ENCODE peak calls at places on chromosomes 16 and 17, in six cellular contexts. Z is cardiac muscle cell, I is AG04450, O is adrenal gland, L is colonic mucosa, F is left ventricle myocardium inferior. M is an unnamed sample.

GRCh38 chr17:12623220-12623848 is 42.4 kb upstream of the MYOCD start:
- DNase-seq in Z (peak; percentile 77), F (no peak), O (no peak), I (no peak), L (no peak), M (no peak)

GRCh38 chr16:88743693-88744519 is 37.6 kb downstream of the CTU2 start:
- DNase-seq in L (peak; percentile 88), F (peak; percentile 80), O (peak; percentile 87), Z (peak; percentile 85), I (no peak), M (peak; percentile 87)

GRCh38 chr17:34226011-34226410 is 29.1 kb upstream of the CCL2 start:
- DNase-seq in I (no peak), O (no peak), F (no peak), L (no peak), Z (no peak), M (no peak)

GRCh38 chr17:35586569-35587073 is 501 bp upstream of the AP2B1 start:
- DNase-seq in O (no peak), F (no peak), Z (no peak), I (no peak), L (peak; percentile 21), M (no peak)

GRCh38 chr16:10297341-10298006 is 88.4 kb upstream of the ATF7IP2 start:
- DNase-seq in O (peak; percentile 50), L (no peak), Z (no peak), F (no peak), I (no peak), M (no peak)

GRCh38 chr16:76729525-76729924 is 452.3 kb downstream of the CNTNAP4 start:
- DNase-seq in Z (no peak), L (no peak), I (no peak), F (no peak), O (no peak), M (no peak)

GRCh38 chr17:77287432-77288068 is 146.8 kb downstream of the SEC14L1 start:
- DNase-seq in O (peak; percentile 96), L (peak; percentile 61), Z (peak; percentile 84), I (peak; percentile 63), F (peak; percentile 54), M (no peak)

GRCh38 chr16:85969159-85969558 is 70.2 kb downstream of the IRF8 start:
- DNase-seq in F (no peak), Z (no peak), O (no peak), I (no peak), L (no peak), M (no peak)

GRCh38 chr17:52410781-52411180 is 252.3 kb upstream of the CA10 start:
- DNase-seq in O (no peak), Z (no peak), L (no peak), I (no peak), F (no peak), M (no peak)

GRCh38 chr16:12462690-12463646 is 340.7 kb downstream of the CPPED1 start:
- DNase-seq in O (no peak), L (no peak), F (no peak), Z (no peak), I (peak; percentile 33), M (no peak)

GRCh38 chr17:20992416-20992815 is 50.4 kb downstream of the USP22 start:
- DNase-seq in F (no peak), L (no peak), I (no peak), Z (no peak), O (peak; percentile 48), M (peak; percentile 47)

GRCh38 chr16:57277586-57277985 is 6.9 kb downstream of the PLLP start:
- DNase-seq in F (no peak), I (no peak), O (no peak), Z (no peak), L (peak; percentile 48), M (no peak)

GRCh38 chr17:48634446-48635208 is 8.5 kb upstream of the HOXB9 start:
- DNase-seq in Z (no peak), F (no peak), L (peak; percentile 87), I (no peak), O (no peak), M (no peak)

GRCh38 chr17:17794382-17794781 is 42.4 kb downstream of the SREBF1 start:
- DNase-seq in Z (no peak), F (no peak), L (no peak), O (no peak), I (no peak), M (no peak)

GRCh38 chr17:12522336-12522735 is 143.4 kb upstream of the MYOCD start:
- DNase-seq in Z (no peak), F (no peak), O (no peak), L (no peak), I (no peak), M (no peak)

GRCh38 chr17:83065660-83066542 is 13.5 kb upstream of the METRNL start:
- DNase-seq in Z (no peak), F (peak; percentile 11), L (peak; percentile 15), O (peak; percentile 37), I (no peak), M (peak; percentile 58)

GRCh38 chr17:39673335-39674081 is 5.3 kb downstream of the PNMT start:
- DNase-seq in O (peak; percentile 63), L (no peak), I (no peak), Z (no peak), F (no peak), M (peak; percentile 55)

GRCh38 chr16:50519001-50519400 is 29.2 kb upstream of the NKD1 start:
- DNase-seq in L (no peak), F (no peak), O (peak; percentile 27), Z (no peak), I (no peak), M (no peak)

GRCh38 chr17:43019418-43019817 is 2.8 kb downstream of the VAT1 start:
- DNase-seq in Z (peak; percentile 29), L (no peak), I (no peak), F (no peak), O (peak; percentile 62), M (no peak)

GRCh38 chr17:2085648-2085949 is 30.7 kb downstream of the HIC1 start:
- DNase-seq in F (peak; percentile 76), I (no peak), Z (no peak), L (peak; percentile 39), O (peak; percentile 80), M (no peak)

GRCh38 chr16:57775661-57776469 is 26.4 kb downstream of the KIFC3 start:
- DNase-seq in F (no peak), Z (peak; percentile 88), O (no peak), L (peak; percentile 62), I (no peak), M (no peak)

GRCh38 chr17:66952031-66952524 is 12.4 kb upstream of the CACNG4 start:
- DNase-seq in L (no peak), I (peak; percentile 88), Z (no peak), O (peak; percentile 61), F (no peak), M (no peak)

GRCh38 chr16:51592013-51592501 is 441.0 kb upstream of the SALL1 start:
- DNase-seq in I (no peak), F (no peak), O (no peak), L (no peak), Z (peak; percentile 8), M (no peak)

GRCh38 chr17:40290629-40291296 is 3.1 kb downstream of the CDC6 start:
- DNase-seq in O (peak; percentile 84), Z (peak; percentile 72), F (no peak), L (peak; percentile 54), I (peak; percentile 88), M (no peak)

GRCh38 chr16:54128629-54129230 is 157.9 kb downstream of the IRX3 start:
- DNase-seq in O (no peak), I (no peak), F (no peak), L (no peak), Z (no peak), M (no peak)

GRCh38 chr16:4376820-4377572 is 5.3 kb downstream of the VASN start:
- DNase-seq in Z (no peak), L (no peak), I (no peak), O (no peak), F (no peak), M (no peak)

DNA sequence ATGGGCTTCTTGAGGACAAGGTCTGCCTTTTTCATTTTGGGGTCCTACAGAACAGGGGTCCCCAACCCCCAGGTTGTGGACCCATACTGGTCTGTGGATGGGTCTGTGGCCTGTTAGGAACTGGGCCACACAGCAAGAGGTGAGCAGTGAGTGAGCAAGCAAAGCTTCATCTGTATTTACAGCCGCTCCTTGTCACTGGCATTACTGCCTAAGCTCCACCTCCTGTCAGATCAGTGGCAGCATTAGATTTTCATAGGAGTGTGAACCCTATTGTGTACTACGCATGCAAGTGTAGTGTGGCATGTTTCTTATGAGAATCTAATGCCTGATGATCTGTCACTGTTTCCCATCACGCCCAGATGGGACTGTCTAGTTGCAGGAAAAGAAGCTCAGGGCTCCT is 33.9 kb downstream of the ERN1 start:
- DNase-seq in F (no peak), L (no peak), Z (no peak), I (no peak), O (no peak), M (no peak)
- H3K9me3 ChIP-seq in F (no peaks in the 10 kb centered on the region), L (no peaks in the 10 kb centered on the region), Z (no peaks in the 10 kb centered on the region), I (no peaks in the 10 kb centered on the region), O (no peaks in the 10 kb centered on the region), M (no peaks in the 10 kb centered on the region)

DNA sequence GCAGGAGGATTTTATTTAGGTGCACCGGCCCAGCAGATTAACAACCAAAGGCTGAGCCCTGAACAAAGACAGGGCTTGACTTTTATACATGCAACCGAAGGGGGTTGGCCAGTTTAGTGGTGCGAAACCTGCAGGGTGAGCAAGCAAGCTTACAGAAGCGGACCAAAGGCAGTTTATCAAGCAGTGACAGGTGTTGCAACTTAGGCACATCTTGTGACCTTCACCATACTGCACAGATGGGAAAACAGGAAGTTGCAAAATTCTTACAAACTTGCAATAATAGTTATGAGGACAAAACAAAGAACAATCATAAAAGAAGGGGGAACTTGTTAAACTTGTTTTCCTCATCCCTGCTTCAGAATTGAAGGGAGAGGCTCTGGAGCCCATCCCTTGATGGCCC is 1265.1 kb downstream of the CDH8 start:
- DNase-seq in Z (no peak), F (no peak), I (no peak), L (no peak), O (no peak), M (no peak)
- H3K9me3 ChIP-seq in Z (no peaks in the 10 kb centered on the region), F (peaks cover 13% of the 10 kb centered on the region), I (peaks cover 14% of the 10 kb centered on the region), L (no peaks in the 10 kb centered on the region), O (no peaks in the 10 kb centered on the region), M (no peaks in the 10 kb centered on the region)

DNA sequence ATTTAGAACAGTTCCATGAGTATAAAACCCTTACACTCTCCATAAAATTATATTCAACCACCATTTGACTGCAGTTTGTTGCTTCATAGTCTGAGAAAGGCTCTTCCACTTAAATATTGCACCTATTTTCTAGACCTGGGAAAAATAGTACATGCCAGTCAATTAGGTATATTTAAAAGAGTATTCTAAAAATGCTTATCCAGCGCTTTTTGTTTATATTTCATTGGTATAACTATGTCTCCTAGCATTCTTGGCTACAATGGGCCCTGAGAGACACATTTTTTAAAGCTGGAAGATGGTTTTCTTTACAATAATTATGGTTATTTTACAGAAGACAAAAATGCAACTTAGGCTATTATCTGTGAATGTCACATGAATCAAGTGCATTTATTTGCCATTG is 439.4 kb downstream of the KCNJ18 start:
- DNase-seq in O (no peak), L (no peak), Z (no peak), F (no peak), I (no peak), M (no peak)
- H3K9me3 ChIP-seq in O (no peaks in the 10 kb centered on the region), L (no peaks in the 10 kb centered on the region), Z (peaks cover 3% of the 10 kb centered on the region), F (peaks cover 11% of the 10 kb centered on the region), I (peaks cover 13% of the 10 kb centered on the region), M (peaks cover 9% of the 10 kb centered on the region)

GRCh38 chr16:35711435-35711834 is 2252.0 kb downstream of the TP53TG3F start:
- DNase-seq in L (no peak), O (no peak), F (no peak), I (no peak), Z (no peak), M (peak; percentile 20)

GRCh38 chr16:35713762-35714650 is 2254.6 kb downstream of the TP53TG3F start:
- DNase-seq in O (no peak), I (no peak), F (no peak), L (no peak), Z (no peak), M (peak; percentile 65)

GRCh38 chr16:35711958-35712357 is 2252.5 kb downstream of the TP53TG3F start:
- DNase-seq in I (no peak), L (no peak), Z (no peak), O (no peak), F (no peak), M (no peak)

GRCh38 chr16:35714665-35715064 is 2255.3 kb downstream of the TP53TG3F start:
- DNase-seq in Z (no peak), L (no peak), F (no peak), O (no peak), I (no peak), M (no peak)
- H3K9me3 ChIP-seq in Z (no peaks in the 10 kb centered on the region), L (no peaks in the 10 kb centered on the region), F (peaks cover 42% of the 10 kb centered on the region), O (no peaks in the 10 kb centered on the region), I (peaks cover 27% of the 10 kb centered on the region), M (peaks cover 30% of the 10 kb centered on the region)

M was measured in suprapubic skin.